ENCODE peak calls at places on chromosomes 11 and 22, in seven cellular contexts. W is IMR-90, T is fibroblast of the aortic adventitia, E is bronchial epithelial cell, V is choroid plexus epithelial cell, I is AG04450, U is DND-41. O is an unnamed sample.

GRCh38 chr11:76704171-76704948 is 33.8 kb upstream of the LRRC32 start:
- DNase-seq in W (no peak), T (no peak), E (no peak), V (no peak), I (no peak), U (no peak), O (no peak)

GRCh38 chr11:70783356-70783755 is 385.0 kb downstream of the CTTN start:
- DNase-seq in W (peak), T (no peak), E (no peak), V (no peak), I (no peak), U (no peak), O (no peak)

GRCh38 chr11:66626926-66627325 is 10.5 kb downstream of the RBM14 start:
- DNase-seq in W (no peak), T (no peak), E (no peak), V (no peak), I (no peak), U (no peak), O (no peak)

GRCh38 chr11:97463891-97464290 is 1074.1 kb downstream of the JRKL start:
- DNase-seq in W (no peak), T (no peak), E (no peak), V (no peak), I (no peak), U (no peak), O (no peak)

GRCh38 chr11:31417357-31417756 is 47.7 kb downstream of the DNAJC24 start:
- DNase-seq in W (no peak), T (no peak), E (no peak), V (no peak), I (no peak), U (no peak), O (no peak)

GRCh38 chr22:39820266-39820665 is 73.3 kb downstream of the ENTHD1 start:
- DNase-seq in W (peak), T (peak), E (peak), V (peak), I (peak), U (no peak), O (no peak)

GRCh38 chr11:86688398-86689179 is 16.2 kb upstream of the ME3 start:
- DNase-seq in W (peak), T (peak), E (peak), V (peak), I (peak), U (no peak), O (peak)

GRCh38 chr22:33438273-33438672 is 380.1 kb upstream of the SYN3 start:
- DNase-seq in W (peak), T (peak), E (peak), V (peak), I (peak), U (no peak), O (peak)

GRCh38 chr11:25755918-25756584 is 575.9 kb upstream of the ANO3 start:
- DNase-seq in W (no peak), T (no peak), E (no peak), V (no peak), I (no peak), U (no peak), O (no peak)

GRCh38 chr11:42631223-42631843 is 680.5 kb upstream of the API5 start:
- DNase-seq in W (no peak), T (no peak), E (peak), V (peak), I (no peak), U (no peak), O (no peak)

GRCh38 chr22:32794449-32795213 is 6.9 kb upstream of the TIMP3 start:
- DNase-seq in W (peak), T (peak), E (no peak), V (peak), I (no peak), U (no peak), O (no peak)

GRCh38 chr11:127815316-127815715 is 772.0 kb downstream of the ETS1 start:
- DNase-seq in W (no peak), T (no peak), E (no peak), V (no peak), I (no peak), U (no peak), O (no peak)

GRCh38 chr22:37508431-37508963 is 10.7 kb downstream of the CARD10 start:
- DNase-seq in W (no peak), T (no peak), E (no peak), V (no peak), I (no peak), U (no peak), O (no peak)
- TF ChIP-seq CTCF in W (no peak), T (no peak), E (no peak), V (no peak), I (no peak), U (no peak), O (no peak)

GRCh38 chr11:40401132-40401853 is 1058.2 kb downstream of the LRRC4C start:
- DNase-seq in W (no peak), T (no peak), E (no peak), V (no peak), I (no peak), U (no peak), O (no peak)
- TF ChIP-seq CTCF in W (no peak), T (no peak), E (no peak), V (peak), I (no peak), U (no peak), O (no peak)

DNA sequence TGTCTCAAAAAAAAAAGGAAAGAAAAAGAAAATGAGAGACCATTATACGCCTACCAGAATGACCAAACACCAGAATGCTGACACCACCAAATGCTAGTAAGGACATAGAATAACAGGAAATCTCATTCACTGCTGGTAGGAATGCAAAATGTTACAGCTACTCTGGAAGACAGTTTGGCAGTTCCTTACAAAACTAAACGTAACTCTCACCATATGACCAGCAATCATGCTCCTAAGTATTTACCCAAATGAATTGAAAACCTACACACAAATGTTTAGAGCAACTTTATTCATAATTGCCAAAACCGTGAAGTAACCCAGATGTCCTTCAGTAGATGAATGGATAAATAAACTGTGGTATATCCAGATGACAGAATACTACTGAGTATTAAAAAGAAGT is 7.2 kb downstream of the CHKA start:
- DNase-seq in W (peak), T (peak), E (no peak), V (peak), I (peak), U (no peak), O (peak)
- TF ChIP-seq CTCF in W (peak), T (peak), E (no peak), V (peak), I (peak), U (no peak), O (peak)

DNA sequence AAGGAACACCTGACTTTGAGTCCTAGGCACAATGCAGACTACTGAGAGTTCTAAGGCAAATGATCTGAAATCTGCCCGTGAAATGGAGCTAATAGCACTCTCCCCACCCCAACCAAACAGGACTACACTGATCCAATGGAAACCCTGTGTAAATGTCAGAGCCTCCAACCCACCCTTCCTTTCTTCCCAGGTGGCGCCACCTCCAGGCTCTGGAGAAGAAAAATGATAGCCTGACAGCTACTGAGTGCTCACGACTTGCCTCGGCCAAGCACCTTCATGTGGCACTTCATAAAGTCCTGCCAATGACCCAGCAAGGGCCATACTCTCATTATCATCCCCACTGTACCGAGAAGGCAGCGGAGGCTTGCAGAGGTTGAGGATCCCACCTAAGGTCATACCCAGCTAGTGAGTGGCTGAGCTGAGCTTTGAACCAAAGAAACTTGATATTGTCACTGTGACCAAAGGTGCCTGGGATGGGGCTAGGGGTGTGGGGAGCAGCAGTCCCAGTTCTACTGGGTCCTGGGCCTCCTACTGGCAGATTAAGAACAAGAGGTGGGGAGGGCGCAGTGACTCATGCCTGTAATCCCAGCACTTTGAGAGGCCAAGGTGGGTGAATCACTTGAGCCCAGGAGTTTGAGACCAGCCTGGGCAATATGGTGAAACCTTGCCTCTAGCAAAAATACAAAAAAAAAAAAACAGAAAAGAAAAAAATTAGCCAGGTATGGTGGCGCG is 20.5 kb downstream of the TST start:
- DNase-seq in W (peak), T (peak), E (peak), V (peak), I (no peak), U (no peak), O (no peak)
- TF ChIP-seq CTCF in W (no peak), T (no peak), E (no peak), V (peak), I (no peak), U (peak), O (no peak)

GRCh38 chr11:6474806-6475500 is 1.2 kb upstream of the TRIM3 start:
- DNase-seq in W (peak), T (no peak), E (no peak), V (no peak), I (no peak), U (no peak), O (no peak)

GRCh38 chr11:6474423-6474792 is 667 bp upstream of the TRIM3 start:
- DNase-seq in W (no peak), T (no peak), E (no peak), V (no peak), I (no peak), U (no peak), O (no peak)

GRCh38 chr11:6475936-6476335 is 2.2 kb upstream of the TRIM3 start:
- DNase-seq in W (no peak), T (no peak), E (no peak), V (no peak), I (no peak), U (no peak), O (no peak)

GRCh38 chr11:6472934-6473333 is 807 bp downstream of the TRIM3 start:
- DNase-seq in W (no peak), T (no peak), E (no peak), V (no peak), I (no peak), U (no peak), O (no peak)

DNA sequence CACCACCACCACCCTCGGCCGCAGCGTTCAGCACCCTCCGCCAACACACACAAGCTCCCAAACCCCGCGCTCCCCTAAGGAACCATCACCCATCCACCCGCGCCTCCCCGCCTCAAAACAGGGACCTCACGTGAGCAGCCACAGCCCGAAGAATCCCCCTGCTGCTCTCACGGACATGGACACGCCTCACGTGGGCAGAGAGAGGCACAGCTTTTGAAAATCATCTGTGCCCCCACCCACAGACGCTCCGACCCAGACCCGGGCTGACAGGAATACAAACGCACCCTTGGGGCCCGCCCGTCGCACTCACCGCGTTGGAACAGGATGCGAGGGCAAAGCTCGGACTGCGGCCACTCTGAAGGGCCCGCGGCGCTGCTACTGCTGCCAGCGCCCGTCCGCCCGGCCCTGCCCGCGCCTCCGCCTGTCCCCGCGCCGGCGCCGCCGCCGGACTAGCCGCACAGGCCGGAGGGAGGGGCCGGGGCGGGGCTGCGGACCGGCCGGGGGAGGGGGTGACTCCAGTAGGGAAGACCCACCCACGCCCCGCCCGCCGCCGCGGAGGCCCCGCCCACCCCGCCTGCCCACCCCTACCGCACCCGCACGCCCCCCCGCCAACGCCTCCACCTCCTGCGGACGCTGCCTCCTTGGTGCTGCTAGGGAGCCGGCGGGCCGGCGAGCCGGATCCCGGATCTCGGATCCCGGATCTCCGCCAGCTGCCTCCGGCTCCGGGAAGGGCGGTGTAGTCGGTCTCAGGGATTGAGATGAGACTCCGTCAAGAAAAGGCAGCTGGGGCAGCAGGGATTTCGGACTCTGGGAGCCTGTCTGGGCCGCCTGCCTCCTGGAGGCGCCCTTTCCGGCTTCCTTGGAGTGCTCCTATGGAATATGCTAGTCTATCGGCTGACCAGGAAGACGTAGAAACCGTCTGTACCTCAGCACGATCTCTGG is at the start of gene TRIM3:
- DNase-seq in W (peak), T (peak), E (peak), V (peak), I (peak), U (peak), O (peak)
- TF ChIP-seq CTCF in W (peak), T (peak), E (peak), V (peak), I (peak), U (no peak), O (peak)

GRCh38 chr11:74870485-74870884 is 78.4 kb downstream of the XRRA1 start:
- DNase-seq in W (peak), T (peak), E (peak), V (peak), I (peak), U (no peak), O (peak)
- TF ChIP-seq CTCF in W (peak), T (peak), E (peak), V (peak), I (peak), U (peak), O (peak)

DNA sequence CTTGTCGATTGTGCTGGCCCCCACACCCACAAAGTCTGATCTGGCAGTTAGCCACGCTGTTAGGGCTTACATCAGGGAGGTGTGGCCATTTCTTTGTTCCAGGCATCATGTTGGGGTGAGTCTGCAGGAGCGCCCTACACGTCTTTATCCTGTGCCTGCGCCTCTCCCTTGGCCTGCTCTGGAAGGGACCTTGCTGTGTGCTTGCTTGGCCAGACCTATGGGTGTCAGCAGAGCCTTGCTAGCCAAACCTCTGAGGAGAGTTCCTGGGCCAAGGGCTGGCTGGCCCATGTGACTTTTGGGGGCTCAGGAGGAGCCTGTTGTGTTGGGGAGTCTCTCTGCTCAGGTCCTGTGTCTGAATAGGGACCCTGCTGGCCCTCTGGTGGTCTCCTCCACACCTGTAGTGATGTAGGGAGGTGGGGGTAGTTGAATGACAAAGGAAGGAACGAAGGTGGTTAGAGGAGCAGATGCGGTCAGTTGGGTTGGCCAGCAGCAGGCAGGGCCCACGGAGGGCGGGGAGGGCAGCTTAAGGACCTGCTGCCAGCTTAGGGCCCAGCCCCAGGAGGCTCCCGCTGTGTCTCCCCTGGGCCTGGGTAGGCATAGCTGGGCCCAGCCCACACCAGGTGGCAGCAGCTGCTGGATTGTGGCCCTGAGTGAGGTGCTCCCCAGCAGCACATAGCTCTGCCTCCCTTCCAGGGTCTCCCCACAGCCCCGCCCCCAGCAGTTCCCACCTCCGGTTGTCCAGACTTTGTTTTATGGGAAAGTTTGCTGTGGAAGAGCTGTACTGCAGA is 7.9 kb downstream of the PPIL2 start:
- DNase-seq in W (no peak), T (no peak), E (no peak), V (no peak), I (no peak), U (no peak), O (no peak)
- TF ChIP-seq CTCF in W (no peak), T (no peak), E (no peak), V (no peak), I (no peak), U (no peak), O (no peak)

O was measured in AG09319.